ENCODE peak calls at places on chromosome 17, in four cellular contexts. N is left cardiac atrium, P is RCC 7860, M is EL. C is an unnamed sample.

GRCh38 chr17:35132816-35133550 is 9.1 kb downstream of the NLE1 start:
- DNase-seq in N (no peak), P (no peak), M (no peak), C (no peak)

GRCh38 chr17:48561894-48562810 is 16.0 kb downstream of the HOXB4 start:
- DNase-seq in N (no peak), P (no peak), M (no peak), C (no peak)

GRCh38 chr17:82551779-82552457 is 32.4 kb downstream of the FOXK2 start:
- DNase-seq in N (peak; percentile 77), P (peak; percentile 20), M (peak; percentile 76), C (no peak)

GRCh38 chr17:5541610-5542202 is 42.6 kb downstream of the NLRP1 start:
- DNase-seq in N (no peak), P (no peak), M (no peak), C (no peak)

GRCh38 chr17:79323556-79323955 is 248.9 kb downstream of the ENGASE start:
- DNase-seq in N (no peak), P (no peak), M (no peak), C (no peak)

GRCh38 chr17:41775394-41776226 is 10.9 kb downstream of the JUP start:
- DNase-seq in N (no peak), P (no peak), M (no peak), C (no peak)

GRCh38 chr17:73005360-73005759 is 87.1 kb downstream of the SLC39A11 start:
- DNase-seq in N (no peak), P (no peak), M (no peak), C (no peak)

GRCh38 chr17:45956090-45956489 is 43.0 kb upstream of the STH start:
- DNase-seq in N (no peak), P (no peak), M (no peak), C (no peak)

GRCh38 chr17:30278032-30278431 is 13.7 kb downstream of the BLMH start:
- DNase-seq in N (peak; percentile 25), P (no peak), M (peak; percentile 25), C (no peak)

GRCh38 chr17:32021618-32021955 is 14.4 kb downstream of the LRRC37B start:
- DNase-seq in N (no peak), P (no peak), M (peak; percentile 11), C (no peak)

GRCh38 chr17:82051776-82052637 is at the start of the genes GPS1 and RFNG:
- DNase-seq in N (peak; percentile 86), P (peak; percentile 29), M (peak; percentile 62), C (no peak)

GRCh38 chr17:79010304-79010646 is 711 bp upstream of the CANT1 start:
- DNase-seq in N (peak; percentile 23), P (no peak), M (no peak), C (no peak)

GRCh38 chr17:19017804-19018599 is 13.4 kb upstream of the FAM83G start:
- DNase-seq in N (peak; percentile 8), P (no peak), M (no peak), C (no peak)

GRCh38 chr17:7988750-7989178 is 13.7 kb upstream of the GUCY2D start:
- DNase-seq in N (no peak), P (peak; percentile 57), M (peak; percentile 84), C (peak; percentile 72)

GRCh38 chr17:12709063-12709462 is 43.4 kb downstream of the MYOCD start:
- DNase-seq in N (no peak), P (no peak), M (peak; percentile 6), C (no peak)

GRCh38 chr17:34222732-34223486 is 32.2 kb upstream of the CCL2 start:
- DNase-seq in N (no peak), P (no peak), M (no peak), C (no peak)

GRCh38 chr17:2842464-2842863 is 46.2 kb downstream of the RAP1GAP2 start:
- DNase-seq in N (no peak), P (no peak), M (no peak), C (no peak)

GRCh38 chr17:79988163-79988971 is 47.3 kb downstream of the TBC1D16 start:
- DNase-seq in N (peak; percentile 77), P (peak; percentile 21), M (peak; percentile 87), C (peak; percentile 32)

GRCh38 chr17:7912927-7913524 is 3.1 kb downstream of the RNF227 start:
- DNase-seq in N (no peak), P (peak; percentile 63), M (peak; percentile 77), C (no peak)

GRCh38 chr17:70138309-70138865 is 30.9 kb upstream of the KCNJ2 start:
- DNase-seq in N (no peak), P (peak; percentile 23), M (peak; percentile 43), C (no peak)

GRCh38 chr17:73998246-73999220 is 204.9 kb upstream of the RPL38 start:
- DNase-seq in N (no peak), P (peak; percentile 8), M (no peak), C (no peak)

GRCh38 chr17:39027037-39027436 is 59.8 kb upstream of the FBXO47 start:
- DNase-seq in N (peak; percentile 78), P (no peak), M (peak; percentile 25), C (peak; percentile 54)

GRCh38 chr17:11031787-11032186 is 193.9 kb upstream of the PIRT start:
- DNase-seq in N (no peak), P (no peak), M (no peak), C (no peak)

GRCh38 chr17:27521281-27522027 is 65.2 kb downstream of the KSR1 start:
- DNase-seq in N (no peak), P (no peak), M (no peak), C (no peak)

GRCh38 chr17:38444151-38444550 is 15.9 kb downstream of the ARHGAP23 start:
- DNase-seq in N (peak; percentile 82), P (peak; percentile 43), M (peak; percentile 71), C (peak; percentile 37)

GRCh38 chr17:45225964-45226530 is 4.4 kb downstream of the FMNL1 start:
- DNase-seq in N (peak; percentile 83), P (peak; percentile 62), M (peak; percentile 44), C (no peak)

GRCh38 chr17:55238931-55239297 is 25.8 kb upstream of the HLF start:
- DNase-seq in N (no peak), P (no peak), M (no peak), C (no peak)

GRCh38 chr17:76197911-76198310 is 42.4 kb downstream of the RNF157 start:
- DNase-seq in N (peak; percentile 39), P (no peak), M (no peak), C (no peak)

GRCh38 chr17:37744961-37745800 is at the start of gene HNF1B:
- DNase-seq in N (no peak), P (peak; percentile 71), M (no peak), C (no peak)

GRCh38 chr17:80424878-80425765 is 10.2 kb downstream of the ENDOV start:
- DNase-seq in N (peak; percentile 17), P (no peak), M (no peak), C (no peak)